ENCODE peak calls at places on chromosomes 1 and 21, in five cellular contexts. S, X, M, F and E are unnamed samples.

GRCh38 chr21:35963920-35964451 is 96.3 kb downstream of the SETD4 start:
- DNase-seq in S (no peak), X (no peak), M (no peak), F (no peak), E (peak; percentile 23)

GRCh38 chr1:183125279-183125999 is 60.6 kb upstream of the LAMC2 start:
- DNase-seq in S (no peak), X (no peak), M (no peak), F (no peak), E (no peak)

GRCh38 chr1:151828931-151829330 is 2.7 kb downstream of the RORC start:
- DNase-seq in S (peak; percentile 60), X (peak; percentile 69), M (peak; percentile 62), F (peak; percentile 42), E (peak; percentile 82)

GRCh38 chr1:89041055-89041707 is 18.5 kb upstream of the GBP3 start:
- DNase-seq in S (peak; percentile 78), X (peak; percentile 79), M (peak; percentile 58), F (peak; percentile 65), E (peak; percentile 60)

GRCh38 chr1:181430015-181430657 is 53.2 kb upstream of the CACNA1E start:
- DNase-seq in S (no peak), X (no peak), M (peak; percentile 16), F (no peak), E (no peak)

GRCh38 chr1:225480825-225481434 is 53.1 kb upstream of the LBR start:
- DNase-seq in S (peak; percentile 67), X (peak; percentile 28), M (no peak), F (no peak), E (peak; percentile 85)

GRCh38 chr1:9763914-9764313 is 59.9 kb downstream of the CLSTN1 start:
- DNase-seq in S (no peak), X (no peak), M (no peak), F (no peak), E (no peak)

GRCh38 chr1:153220606-153221303 is 3.4 kb downstream of the PRR9 start:
- DNase-seq in S (no peak), X (no peak), M (no peak), F (no peak), E (no peak)

GRCh38 chr1:52769346-52770033 is 43.2 kb downstream of the ZYG11B start:
- DNase-seq in S (no peak), X (no peak), M (no peak), F (no peak), E (no peak)

GRCh38 chr1:209456878-209457277 is 126.6 kb upstream of the CAMK1G start:
- DNase-seq in S (no peak), X (no peak), M (no peak), F (no peak), E (no peak)

GRCh38 chr1:22362626-22363402 is 88.8 kb upstream of the ZBTB40 start:
- DNase-seq in S (no peak), X (no peak), M (no peak), F (no peak), E (no peak)

GRCh38 chr1:156104065-156104810 is 10.3 kb upstream of the LMNA start:
- DNase-seq in S (peak; percentile 95), X (peak; percentile 90), M (peak; percentile 94), F (peak; percentile 90), E (peak; percentile 94)

GRCh38 chr1:63891211-63891610 is 117.4 kb downstream of the ROR1 start:
- DNase-seq in S (no peak), X (no peak), M (no peak), F (no peak), E (no peak)

GRCh38 chr21:42633858-42634257 is 19.6 kb upstream of the PDE9A start:
- DNase-seq in S (no peak), X (no peak), M (no peak), F (no peak), E (no peak)

GRCh38 chr21:15436031-15436430 is 293.8 kb upstream of the USP25 start:
- DNase-seq in S (no peak), X (no peak), M (no peak), F (no peak), E (no peak)

GRCh38 chr21:44337941-44338895 is 972 bp downstream of the CFAP410 start:
- DNase-seq in S (peak; percentile 68), X (peak; percentile 54), M (peak; percentile 50), F (peak; percentile 46), E (peak; percentile 41)

GRCh38 chr1:167433884-167434283 is 84.4 kb downstream of the CD247 start:
- DNase-seq in S (no peak), X (no peak), M (no peak), F (no peak), E (no peak)

GRCh38 chr1:178895928-178896327 is 25.1 kb upstream of the ANGPTL1 start:
- DNase-seq in S (no peak), X (no peak), M (no peak), F (no peak), E (no peak)

GRCh38 chr1:24351918-24352637 is 32.9 kb downstream of the GRHL3 start:
- DNase-seq in S (peak; percentile 76), X (peak; percentile 55), M (peak; percentile 29), F (peak; percentile 17), E (peak; percentile 88)

GRCh38 chr1:150018165-150018564 is 7.6 kb upstream of the OTUD7B start:
- DNase-seq in S (no peak), X (no peak), M (no peak), F (no peak), E (no peak)

GRCh38 chr1:101588677-101589076 is 351.9 kb downstream of the S1PR1 start:
- DNase-seq in S (no peak), X (no peak), M (no peak), F (no peak), E (no peak)

GRCh38 chr1:211372463-211372862 is 45.8 kb downstream of the TRAF5 start:
- DNase-seq in S (no peak), X (no peak), M (no peak), F (no peak), E (no peak)

GRCh38 chr1:198497326-198498220 is 42.9 kb downstream of the ATP6V1G3 start:
- DNase-seq in S (peak; percentile 42), X (peak; percentile 28), M (peak; percentile 47), F (peak; percentile 75), E (peak; percentile 69)

GRCh38 chr1:167428418-167428817 is 89.9 kb downstream of the CD247 start:
- DNase-seq in S (no peak), X (no peak), M (peak; percentile 69), F (peak; percentile 16), E (no peak)

GRCh38 chr1:109216662-109217061 is 2.9 kb downstream of the SARS1 start:
- DNase-seq in S (no peak), X (no peak), M (no peak), F (no peak), E (no peak)

GRCh38 chr1:31266547-31266946 is 26.9 kb upstream of the NKAIN1 start:
- DNase-seq in S (no peak), X (no peak), M (no peak), F (no peak), E (no peak)

GRCh38 chr1:90558754-90559378 is 158.2 kb downstream of the BARHL2 start:
- DNase-seq in S (no peak), X (no peak), M (no peak), F (no peak), E (no peak)

GRCh38 chr1:90564164-90564563 is 152.9 kb downstream of the BARHL2 start:
- DNase-seq in S (no peak), X (no peak), M (no peak), F (no peak), E (no peak)

GRCh38 chr1:90562892-90563291 is 154.2 kb downstream of the BARHL2 start:
- DNase-seq in S (no peak), X (no peak), M (no peak), F (no peak), E (no peak)

GRCh38 chr1:90561384-90561783 is 155.7 kb downstream of the BARHL2 start:
- DNase-seq in S (no peak), X (no peak), M (no peak), F (no peak), E (no peak)

GRCh38 chr1:90561926-90562325 is 155.2 kb downstream of the BARHL2 start:
- DNase-seq in S (no peak), X (no peak), M (no peak), F (no peak), E (no peak)
- TF ChIP-seq CTCF in S (no peak), X (no peak), M (no peak), F (no peak), E (no peak)

GRCh38 chr1:58819719-58820118 is 35.9 kb upstream of the JUN start:
- DNase-seq in S (no peak), X (no peak), M (no peak), F (no peak), E (no peak)

GRCh38 chr1:58824753-58825389 is 41.0 kb upstream of the JUN start:
- DNase-seq in S (peak; percentile 53), X (no peak), M (peak; percentile 23), F (no peak), E (peak; percentile 86)

GRCh38 chr1:58821309-58821708 is 37.5 kb upstream of the JUN start:
- DNase-seq in S (no peak), X (no peak), M (no peak), F (no peak), E (no peak)

GRCh38 chr1:58827298-58827697 is 43.5 kb upstream of the JUN start:
- DNase-seq in S (no peak), X (no peak), M (no peak), F (no peak), E (no peak)

DNA sequence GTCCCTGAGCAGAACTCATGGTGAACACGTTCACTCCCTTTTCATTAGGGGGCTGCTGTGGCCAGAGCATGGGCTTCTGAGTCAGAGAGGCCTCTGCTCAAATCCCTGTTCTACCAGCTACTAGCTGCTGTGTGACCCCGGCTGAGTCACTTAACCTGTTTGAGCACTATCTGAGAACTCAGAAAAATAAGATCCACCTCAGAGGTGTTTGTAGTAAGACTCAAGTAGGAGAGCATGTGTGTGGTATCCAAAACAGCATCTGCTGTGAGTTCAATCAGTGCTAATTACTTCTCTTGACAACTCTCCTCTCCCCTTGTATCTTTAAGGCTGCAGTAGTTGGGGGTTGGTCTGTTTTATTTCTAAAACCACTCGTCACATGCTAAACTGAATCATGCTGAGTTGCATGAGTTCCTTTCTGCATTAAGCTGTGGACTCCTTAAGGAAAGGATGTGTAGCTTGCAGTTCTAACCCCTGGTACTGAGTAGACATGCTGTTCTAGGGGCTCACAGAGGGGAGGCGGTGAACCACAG is 39.7 kb upstream of the JUN start:
- DNase-seq in S (peak; percentile 91), X (peak; percentile 88), M (peak; percentile 72), F (peak; percentile 79), E (peak; percentile 50)
- TF ChIP-seq CTCF in S (no peak), X (no peak), M (no peak), F (no peak), E (no peak)

GRCh38 chr1:244118087-244118761 is 67.1 kb downstream of the ZBTB18 start:
- DNase-seq in S (no peak), X (no peak), M (no peak), F (no peak), E (no peak)
- TF ChIP-seq CTCF in S (no peak), X (no peak), M (no peak), F (no peak), E (no peak)

GRCh38 chr1:110465038-110465813 is 14.3 kb downstream of the PROK1 start:
- DNase-seq in S (peak; percentile 40), X (no peak), M (no peak), F (no peak), E (no peak)
- TF ChIP-seq CTCF in S (no peak), X (no peak), M (no peak), F (no peak), E (no peak)